ENCODE peak calls at places on chromosomes 12 and 14, in six cellular contexts. One of them, this sample, is unnamed.

GRCh38 chr14:74240794-74241610 is 1.8 kb downstream of the VSX2 start:
- DNase-seq in neuronal stem cell: no peak
- DNase-seq in H1: no peak
- DNase-seq in mesenchymal stem cell: peak
- DNase-seq in IMR-90: no peak
- DNase-seq in H9: peak
- DNase-seq in this sample: peak

GRCh38 chr12:15608931-15609330 is 180.3 kb downstream of the EPS8 start:
- DNase-seq in neuronal stem cell: no peak
- DNase-seq in mesenchymal stem cell: no peak
- DNase-seq in H9: no peak
- DNase-seq in H1: no peak
- DNase-seq in IMR-90: no peak
- DNase-seq in this sample: no peak

GRCh38 chr14:104387385-104388010 is 192.1 kb upstream of the C14orf180 start:
- DNase-seq in mesenchymal stem cell: no peak
- DNase-seq in H9: peak
- DNase-seq in H1: no peak
- DNase-seq in IMR-90: no peak
- DNase-seq in neuronal stem cell: no peak
- DNase-seq in this sample: no peak

GRCh38 chr14:90658541-90658967 is 157.7 kb downstream of the TTC7B start:
- DNase-seq in mesenchymal stem cell: peak
- DNase-seq in IMR-90: peak
- DNase-seq in H1: no peak
- DNase-seq in neuronal stem cell: no peak
- DNase-seq in H9: no peak
- DNase-seq in this sample: peak

GRCh38 chr12:53454710-53455109 is 2.8 kb downstream of the PCBP2 start:
- DNase-seq in H9: no peak
- DNase-seq in mesenchymal stem cell: no peak
- DNase-seq in IMR-90: no peak
- DNase-seq in H1: no peak
- DNase-seq in neuronal stem cell: no peak
- DNase-seq in this sample: peak

GRCh38 chr12:67650127-67650495 is 1.6 kb downstream of the DYRK2 start:
- DNase-seq in mesenchymal stem cell: peak
- DNase-seq in H9: no peak
- DNase-seq in IMR-90: no peak
- DNase-seq in neuronal stem cell: no peak
- DNase-seq in H1: no peak
- DNase-seq in this sample: no peak

GRCh38 chr14:56666294-56666693 is 86.7 kb downstream of the TMEM260 start:
- DNase-seq in H1: no peak
- DNase-seq in neuronal stem cell: no peak
- DNase-seq in mesenchymal stem cell: no peak
- DNase-seq in IMR-90: no peak
- DNase-seq in H9: no peak
- DNase-seq in this sample: peak

GRCh38 chr14:61430066-61430757 is 108.8 kb downstream of the PRKCH start:
- DNase-seq in H1: no peak
- DNase-seq in H9: no peak
- DNase-seq in mesenchymal stem cell: no peak
- DNase-seq in IMR-90: no peak
- DNase-seq in neuronal stem cell: no peak
- DNase-seq in this sample: no peak

GRCh38 chr12:49967777-49968250 is 4.9 kb upstream of the AQP6 start:
- DNase-seq in neuronal stem cell: no peak
- DNase-seq in IMR-90: no peak
- DNase-seq in H1: no peak
- DNase-seq in H9: no peak
- DNase-seq in mesenchymal stem cell: no peak
- DNase-seq in this sample: no peak

GRCh38 chr12:129696952-129697351 is 206.9 kb downstream of the TMEM132D start:
- DNase-seq in H9: no peak
- DNase-seq in neuronal stem cell: no peak
- DNase-seq in mesenchymal stem cell: no peak
- DNase-seq in IMR-90: no peak
- DNase-seq in H1: no peak
- DNase-seq in this sample: no peak

GRCh38 chr14:61396694-61397093 is 75.3 kb downstream of the PRKCH start:
- DNase-seq in H1: no peak
- DNase-seq in mesenchymal stem cell: no peak
- DNase-seq in IMR-90: no peak
- DNase-seq in neuronal stem cell: no peak
- DNase-seq in H9: no peak
- DNase-seq in this sample: peak

GRCh38 chr12:53172352-53172751 is 8.2 kb upstream of the ZNF740 start:
- DNase-seq in mesenchymal stem cell: no peak
- DNase-seq in H1: no peak
- DNase-seq in IMR-90: peak
- DNase-seq in neuronal stem cell: no peak
- DNase-seq in H9: no peak
- DNase-seq in this sample: no peak

GRCh38 chr14:52902971-52903385 is 47.9 kb downstream of the FERMT2 start:
- DNase-seq in IMR-90: peak
- DNase-seq in H1: no peak
- DNase-seq in neuronal stem cell: no peak
- DNase-seq in H9: no peak
- DNase-seq in mesenchymal stem cell: peak
- DNase-seq in this sample: peak

GRCh38 chr12:111426341-111427185 is 20.8 kb downstream of the SH2B3 start:
- DNase-seq in IMR-90: peak
- DNase-seq in H1: no peak
- DNase-seq in neuronal stem cell: no peak
- DNase-seq in H9: no peak
- DNase-seq in mesenchymal stem cell: peak
- DNase-seq in this sample: no peak

GRCh38 chr12:112175361-112176155 is 50.2 kb downstream of the TRAFD1 start:
- DNase-seq in mesenchymal stem cell: peak
- DNase-seq in H9: no peak
- DNase-seq in neuronal stem cell: no peak
- DNase-seq in H1: no peak
- DNase-seq in IMR-90: no peak
- DNase-seq in this sample: no peak

GRCh38 chr12:67705394-67706370 is 57.1 kb downstream of the DYRK2 start:
- DNase-seq in IMR-90: peak
- DNase-seq in mesenchymal stem cell: peak
- DNase-seq in neuronal stem cell: no peak
- DNase-seq in H9: no peak
- DNase-seq in H1: no peak
- DNase-seq in this sample: no peak

GRCh38 chr12:91143241-91143640 is 31.9 kb upstream of the LUM start:
- DNase-seq in H1: no peak
- DNase-seq in neuronal stem cell: no peak
- DNase-seq in mesenchymal stem cell: no peak
- DNase-seq in H9: no peak
- DNase-seq in IMR-90: peak
- DNase-seq in this sample: no peak

GRCh38 chr14:59964251-59965007 is 44.5 kb downstream of the LRRC9 start:
- DNase-seq in mesenchymal stem cell: peak
- DNase-seq in H1: no peak
- DNase-seq in neuronal stem cell: no peak
- DNase-seq in IMR-90: peak
- DNase-seq in H9: no peak
- DNase-seq in this sample: peak

GRCh38 chr12:72747460-72747859 is 475.3 kb downstream of the TRHDE start:
- DNase-seq in H1: no peak
- DNase-seq in IMR-90: no peak
- DNase-seq in neuronal stem cell: no peak
- DNase-seq in mesenchymal stem cell: no peak
- DNase-seq in H9: no peak
- DNase-seq in this sample: no peak

GRCh38 chr14:100106260-100106659 is 41.0 kb downstream of the EVL start:
- DNase-seq in H1: no peak
- DNase-seq in mesenchymal stem cell: no peak
- DNase-seq in H9: no peak
- DNase-seq in IMR-90: no peak
- DNase-seq in neuronal stem cell: no peak
- DNase-seq in this sample: no peak

GRCh38 chr14:104221071-104221625 is 82.8 kb downstream of the KIF26A start:
- DNase-seq in neuronal stem cell: no peak
- DNase-seq in mesenchymal stem cell: no peak
- DNase-seq in IMR-90: no peak
- DNase-seq in H1: no peak
- DNase-seq in H9: no peak
- DNase-seq in this sample: no peak

DNA sequence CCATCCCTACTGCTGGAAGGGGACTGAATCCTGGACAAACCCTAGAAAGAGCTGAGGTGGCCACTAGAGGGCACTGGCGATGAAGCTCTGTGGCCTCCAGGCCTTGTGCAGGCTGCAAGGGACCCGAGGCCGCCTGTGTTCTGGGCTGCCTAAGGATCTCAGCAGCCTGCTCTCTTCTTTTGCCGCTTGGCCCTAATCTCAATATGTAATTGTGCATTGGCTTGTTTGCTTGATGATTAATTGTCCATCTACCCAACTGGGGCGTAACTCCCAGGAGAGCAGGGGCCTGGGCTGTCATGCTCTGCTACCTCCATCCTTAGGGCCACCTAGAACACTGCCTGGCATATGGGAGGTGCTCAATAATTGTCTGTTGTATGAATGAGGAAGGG is 73.8 kb downstream of the SYNE3 start:
- DNase-seq in mesenchymal stem cell: peak
- DNase-seq in H1: peak
- DNase-seq in H9: peak
- DNase-seq in IMR-90: peak
- DNase-seq in neuronal stem cell: peak
- DNase-seq in this sample: peak
- H2BK15ac ChIP-seq in mesenchymal stem cell: no peak
- H2BK15ac ChIP-seq in H1: no peak
- H2BK15ac ChIP-seq in H9: no peak
- H2BK15ac ChIP-seq in IMR-90: no peak
- H2BK15ac ChIP-seq in neuronal stem cell: peak
- H2BK15ac ChIP-seq in this sample: no peak

DNA sequence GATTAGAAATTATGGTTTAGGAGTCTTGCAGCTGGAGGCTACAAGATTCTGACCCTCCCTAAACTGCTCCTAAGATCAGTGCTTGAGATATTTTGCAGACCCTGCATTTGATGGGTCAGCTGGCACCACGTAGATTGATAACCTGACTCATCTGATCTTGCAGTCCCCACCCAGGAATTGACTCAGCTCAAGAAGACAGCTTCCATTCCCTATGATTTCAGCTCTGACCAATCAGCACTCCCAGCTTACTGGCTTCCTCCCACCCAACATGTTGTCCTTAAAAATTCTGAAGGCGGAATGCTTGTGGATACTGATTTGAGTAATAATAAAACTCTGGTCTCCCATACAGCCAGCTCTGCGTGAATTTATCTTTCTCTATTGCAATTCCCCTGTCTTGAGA is 23.2 kb upstream of the MTHFD1 start:
- DNase-seq in mesenchymal stem cell: no peak
- DNase-seq in H9: no peak
- DNase-seq in IMR-90: peak
- DNase-seq in H1: no peak
- DNase-seq in neuronal stem cell: no peak
- DNase-seq in this sample: peak
- H2BK15ac ChIP-seq in mesenchymal stem cell: no peak
- H2BK15ac ChIP-seq in H9: no peak
- H2BK15ac ChIP-seq in IMR-90: no peak
- H2BK15ac ChIP-seq in H1: no peak
- H2BK15ac ChIP-seq in neuronal stem cell: no peak
- H2BK15ac ChIP-seq in this sample: no peak

GRCh38 chr14:68784995-68785816 is 7.7 kb downstream of the ZFP36L1 start:
- DNase-seq in IMR-90: peak
- DNase-seq in H1: no peak
- DNase-seq in neuronal stem cell: no peak
- DNase-seq in mesenchymal stem cell: peak
- DNase-seq in H9: no peak
- DNase-seq in this sample: no peak

GRCh38 chr14:68784298-68784910 is 8.5 kb downstream of the ZFP36L1 start:
- DNase-seq in mesenchymal stem cell: peak
- DNase-seq in IMR-90: no peak
- DNase-seq in H1: no peak
- DNase-seq in H9: no peak
- DNase-seq in neuronal stem cell: no peak
- DNase-seq in this sample: no peak

GRCh38 chr14:68786491-68787234 is 6.2 kb downstream of the ZFP36L1 start:
- DNase-seq in mesenchymal stem cell: peak
- DNase-seq in IMR-90: peak
- DNase-seq in neuronal stem cell: no peak
- DNase-seq in H9: no peak
- DNase-seq in H1: no peak
- DNase-seq in this sample: peak

GRCh38 chr14:68787235-68787727 is 5.6 kb downstream of the ZFP36L1 start:
- DNase-seq in neuronal stem cell: no peak
- DNase-seq in H9: peak
- DNase-seq in H1: no peak
- DNase-seq in IMR-90: no peak
- DNase-seq in mesenchymal stem cell: no peak
- DNase-seq in this sample: peak

DNA sequence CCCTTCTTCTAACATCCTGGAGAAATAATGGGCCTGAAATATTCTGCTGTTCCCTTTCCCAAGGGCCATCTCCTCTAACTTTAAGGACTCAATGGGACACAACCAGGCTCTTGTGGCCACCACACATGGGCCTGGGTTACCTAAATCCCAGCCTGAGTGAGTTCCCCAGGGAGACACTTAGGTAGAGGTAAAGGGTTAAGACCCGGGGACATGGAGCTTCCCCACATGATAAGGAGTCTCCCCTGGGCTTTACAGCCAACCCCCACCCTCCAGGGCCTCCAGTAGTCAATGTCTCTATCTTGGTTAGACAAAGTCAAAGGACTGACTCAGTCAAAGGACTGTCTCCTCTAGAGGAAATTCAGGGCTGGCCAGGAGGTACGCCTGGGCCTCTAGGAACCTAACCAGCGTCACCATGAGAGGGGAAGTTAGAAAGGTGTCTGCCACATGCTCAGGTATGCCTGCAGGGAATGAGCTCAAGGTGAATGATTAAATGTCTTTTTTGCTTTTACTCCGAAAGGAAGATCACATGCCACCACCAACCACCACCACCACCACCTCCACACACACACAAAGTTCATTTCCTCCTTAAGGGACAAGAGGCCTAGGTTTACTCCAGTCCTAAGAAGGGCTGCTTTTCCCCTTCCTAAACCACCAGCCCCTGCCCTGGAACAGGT is 6.9 kb downstream of the ZFP36L1 start:
- DNase-seq in mesenchymal stem cell: peak
- DNase-seq in IMR-90: no peak
- DNase-seq in H9: no peak
- DNase-seq in neuronal stem cell: no peak
- DNase-seq in H1: no peak
- DNase-seq in this sample: peak
- H2BK15ac ChIP-seq in mesenchymal stem cell: no peak
- H2BK15ac ChIP-seq in IMR-90: peak
- H2BK15ac ChIP-seq in H9: no peak
- H2BK15ac ChIP-seq in neuronal stem cell: no peak
- H2BK15ac ChIP-seq in H1: no peak
- H2BK15ac ChIP-seq in this sample: no peak

DNA sequence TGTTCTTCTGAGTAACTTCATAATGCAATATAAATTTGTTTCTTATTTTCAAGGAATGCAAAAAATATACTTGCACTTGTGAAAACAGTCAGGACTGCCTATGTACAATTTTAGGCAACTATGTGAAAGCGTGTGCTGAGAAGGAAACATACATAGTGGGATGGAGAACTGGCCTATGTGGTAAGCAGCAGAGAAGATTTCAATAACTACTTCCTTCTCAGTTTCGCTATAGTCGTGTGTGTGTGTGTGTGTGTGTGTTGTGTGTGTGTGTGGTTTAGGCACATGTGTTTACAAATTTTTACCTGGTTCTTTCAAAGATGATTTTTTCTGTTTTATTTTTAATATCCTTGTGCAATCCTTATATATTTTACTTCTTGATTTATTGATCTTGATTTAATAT is 211.8 kb downstream of the LRRK2 start:
- DNase-seq in mesenchymal stem cell: no peak
- DNase-seq in neuronal stem cell: no peak
- DNase-seq in H9: no peak
- DNase-seq in IMR-90: no peak
- DNase-seq in H1: no peak
- DNase-seq in this sample: no peak
- H2BK15ac ChIP-seq in mesenchymal stem cell: no peak
- H2BK15ac ChIP-seq in neuronal stem cell: no peak
- H2BK15ac ChIP-seq in H9: no peak
- H2BK15ac ChIP-seq in IMR-90: no peak
- H2BK15ac ChIP-seq in H1: no peak
- H2BK15ac ChIP-seq in this sample: no peak

This sample was measured in mesendoderm.